ENCODE peak calls at places on chromosomes 3 and 15, in nine cellular contexts. One of them, this sample, is unnamed.
A peak's percentile ranks its signal among the peaks of the same experiment; 100 is the strongest.

GRCh38 chr3:69558912-69559311 is 173.0 kb upstream of the FRMD4B start:
- DNase-seq in anterior cingulate cortex: peak; percentile 23
- DNase-seq in amniotic stem cell: no peak
- DNase-seq in DMS 273 treated with DMSO at 0.1 percent for 48 hours: no peak
- DNase-seq in GM06990: no peak
- DNase-seq in stimulated activated CD4-positive, alpha-beta T cell treated with anti-CD3 and anti-CD28 coated beads, Interleukin-1b, Interleukin-23, amount 100 ng/mL, for 4 hours: no peak
- DNase-seq in HS-27A: no peak
- DNase-seq in EL: no peak
- DNase-seq in NCI-H2227 treated with DMSO at 0.1 percent for 48 hours: no peak
- DNase-seq in this sample: no peak

GRCh38 chr3:12040902-12041301 is 36.7 kb downstream of the SYN2 start:
- DNase-seq in anterior cingulate cortex: no peak
- DNase-seq in amniotic stem cell: no peak
- DNase-seq in DMS 273 treated with DMSO at 0.1 percent for 48 hours: peak; percentile 78
- DNase-seq in GM06990: no peak
- DNase-seq in stimulated activated CD4-positive, alpha-beta T cell treated with anti-CD3 and anti-CD28 coated beads, Interleukin-1b, Interleukin-23, amount 100 ng/mL, for 4 hours: no peak
- DNase-seq in HS-27A: no peak
- DNase-seq in EL: no peak
- DNase-seq in NCI-H2227 treated with DMSO at 0.1 percent for 48 hours: no peak
- DNase-seq in this sample: no peak

GRCh38 chr15:22257047-22257667 is 176.8 kb downstream of the OR4M2 start:
- DNase-seq in anterior cingulate cortex: no peak
- DNase-seq in amniotic stem cell: no peak
- DNase-seq in DMS 273 treated with DMSO at 0.1 percent for 48 hours: no peak
- DNase-seq in GM06990: no peak
- DNase-seq in stimulated activated CD4-positive, alpha-beta T cell treated with anti-CD3 and anti-CD28 coated beads, Interleukin-1b, Interleukin-23, amount 100 ng/mL, for 4 hours: no peak
- DNase-seq in HS-27A: no peak
- DNase-seq in EL: no peak
- DNase-seq in NCI-H2227 treated with DMSO at 0.1 percent for 48 hours: no peak
- DNase-seq in this sample: no peak

GRCh38 chr15:40925863-40926658 is 3.1 kb upstream of the DLL4 start:
- DNase-seq in anterior cingulate cortex: no peak
- DNase-seq in amniotic stem cell: no peak
- DNase-seq in DMS 273 treated with DMSO at 0.1 percent for 48 hours: no peak
- DNase-seq in GM06990: no peak
- DNase-seq in stimulated activated CD4-positive, alpha-beta T cell treated with anti-CD3 and anti-CD28 coated beads, Interleukin-1b, Interleukin-23, amount 100 ng/mL, for 4 hours: no peak
- DNase-seq in HS-27A: no peak
- DNase-seq in EL: no peak
- DNase-seq in NCI-H2227 treated with DMSO at 0.1 percent for 48 hours: peak; percentile 26
- DNase-seq in this sample: no peak

GRCh38 chr3:15324335-15324734 is 8.1 kb downstream of the SH3BP5 start:
- DNase-seq in anterior cingulate cortex: no peak
- DNase-seq in amniotic stem cell: no peak
- DNase-seq in DMS 273 treated with DMSO at 0.1 percent for 48 hours: no peak
- DNase-seq in GM06990: no peak
- DNase-seq in stimulated activated CD4-positive, alpha-beta T cell treated with anti-CD3 and anti-CD28 coated beads, Interleukin-1b, Interleukin-23, amount 100 ng/mL, for 4 hours: no peak
- DNase-seq in HS-27A: no peak
- DNase-seq in EL: no peak
- DNase-seq in NCI-H2227 treated with DMSO at 0.1 percent for 48 hours: no peak
- DNase-seq in this sample: no peak

GRCh38 chr15:92636950-92637481 is 18.6 kb downstream of the FAM174B start:
- DNase-seq in anterior cingulate cortex: no peak
- DNase-seq in amniotic stem cell: no peak
- DNase-seq in DMS 273 treated with DMSO at 0.1 percent for 48 hours: no peak
- DNase-seq in GM06990: peak; percentile 57
- DNase-seq in stimulated activated CD4-positive, alpha-beta T cell treated with anti-CD3 and anti-CD28 coated beads, Interleukin-1b, Interleukin-23, amount 100 ng/mL, for 4 hours: no peak
- DNase-seq in HS-27A: no peak
- DNase-seq in EL: no peak
- DNase-seq in NCI-H2227 treated with DMSO at 0.1 percent for 48 hours: no peak
- DNase-seq in this sample: no peak

GRCh38 chr15:88653200-88654064 is 14.6 kb downstream of the ISG20 start:
- DNase-seq in anterior cingulate cortex: no peak
- DNase-seq in amniotic stem cell: no peak
- DNase-seq in DMS 273 treated with DMSO at 0.1 percent for 48 hours: no peak
- DNase-seq in GM06990: no peak
- DNase-seq in stimulated activated CD4-positive, alpha-beta T cell treated with anti-CD3 and anti-CD28 coated beads, Interleukin-1b, Interleukin-23, amount 100 ng/mL, for 4 hours: no peak
- DNase-seq in HS-27A: no peak
- DNase-seq in EL: no peak
- DNase-seq in NCI-H2227 treated with DMSO at 0.1 percent for 48 hours: no peak
- DNase-seq in this sample: no peak

GRCh38 chr3:53227993-53228885 is 27.6 kb downstream of the TKT start:
- DNase-seq in anterior cingulate cortex: no peak
- DNase-seq in amniotic stem cell: no peak
- DNase-seq in DMS 273 treated with DMSO at 0.1 percent for 48 hours: no peak
- DNase-seq in GM06990: no peak
- DNase-seq in stimulated activated CD4-positive, alpha-beta T cell treated with anti-CD3 and anti-CD28 coated beads, Interleukin-1b, Interleukin-23, amount 100 ng/mL, for 4 hours: no peak
- DNase-seq in HS-27A: no peak
- DNase-seq in EL: no peak
- DNase-seq in NCI-H2227 treated with DMSO at 0.1 percent for 48 hours: no peak
- DNase-seq in this sample: no peak

This sample was measured in GM12878.